ENCODE peak calls at places on chromosomes 13 and 19, in four cellular contexts. M, L, R and B are unnamed samples.
A peak's percentile ranks its signal among the peaks of the same experiment; 100 is the strongest.

GRCh38 chr19:57720878-57721277 is 6.5 kb downstream of the ZNF671 start:
- DNase-seq in M (no peak), L (no peak), R (no peak), B (no peak)

GRCh38 chr19:4088975-4089374 is 22.3 kb upstream of the ZBTB7A start:
- DNase-seq in M (no peak), L (no peak), R (no peak), B (peak; percentile 55)

GRCh38 chr13:81058916-81059290 is 718.0 kb upstream of the SPRY2 start:
- DNase-seq in M (no peak), L (no peak), R (no peak), B (no peak)

GRCh38 chr19:30719189-30719990 is 347.2 kb downstream of the ZNF536 start:
- DNase-seq in M (peak; percentile 48), L (no peak), R (peak; percentile 90), B (peak; percentile 3)

GRCh38 chr13:99196466-99197256 is 4.0 kb upstream of the UBAC2 start:
- DNase-seq in M (no peak), L (no peak), R (no peak), B (no peak)

GRCh38 chr13:32134241-32134801 is 102.7 kb downstream of the FRY start:
- DNase-seq in M (no peak), L (no peak), R (no peak), B (no peak)

GRCh38 chr19:40413291-40413994 is at the start of gene PRX:
- DNase-seq in M (peak; percentile 88), L (no peak), R (peak; percentile 72), B (peak; percentile 54)

GRCh38 chr19:2474232-2475017 is 1.5 kb upstream of the GADD45B start:
- DNase-seq in M (peak; percentile 92), L (peak; percentile 76), R (peak; percentile 95), B (peak; percentile 87)

GRCh38 chr13:91313103-91313502 is 34.4 kb upstream of the MIR17HG start:
- DNase-seq in M (no peak), L (peak; percentile 22), R (peak; percentile 16), B (peak; percentile 45)

GRCh38 chr19:14149509-14149994 is 13.2 kb upstream of the ASF1B start:
- DNase-seq in M (no peak), L (no peak), R (peak; percentile 77), B (no peak)

DNA sequence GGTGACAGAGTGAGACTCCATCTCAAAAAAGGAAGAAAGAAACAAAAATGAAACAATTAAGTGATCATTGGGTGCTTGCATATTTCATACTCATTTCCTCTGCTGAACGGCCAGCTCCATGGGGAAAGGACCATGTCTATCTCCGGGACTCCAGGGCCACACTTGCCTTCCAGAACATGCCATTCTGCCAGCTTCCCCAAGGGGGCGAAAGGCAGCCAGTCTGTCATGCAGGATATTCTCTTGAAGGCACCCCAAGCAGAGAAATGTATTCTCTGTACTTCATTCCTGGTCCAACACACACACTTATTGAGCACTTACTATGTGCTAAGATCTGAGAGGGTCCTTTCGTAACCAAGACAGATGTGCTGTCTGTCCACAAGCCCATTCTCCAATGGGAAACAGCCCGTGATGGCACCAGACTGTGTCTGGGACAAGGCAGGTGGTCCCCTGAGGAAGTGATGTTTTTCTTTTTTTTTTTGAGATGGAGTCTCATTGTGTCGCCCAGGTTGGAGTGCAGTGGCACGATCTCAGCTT is 10.2 kb upstream of the CARM1 start:
- DNase-seq in M (peak; percentile 78), L (peak; percentile 54), R (no peak), B (peak; percentile 40)
- TF ChIP-seq FOXJ3 in M (no peak), L (no peak), R (no peak), B (no peak)

GRCh38 chr19:23516266-23516665 is 121.0 kb upstream of the ZNF91 start:
- DNase-seq in M (no peak), L (no peak), R (no peak), B (no peak)
- TF ChIP-seq FOXJ3 in M (no peak), L (no peak), R (no peak), B (no peak)

DNA sequence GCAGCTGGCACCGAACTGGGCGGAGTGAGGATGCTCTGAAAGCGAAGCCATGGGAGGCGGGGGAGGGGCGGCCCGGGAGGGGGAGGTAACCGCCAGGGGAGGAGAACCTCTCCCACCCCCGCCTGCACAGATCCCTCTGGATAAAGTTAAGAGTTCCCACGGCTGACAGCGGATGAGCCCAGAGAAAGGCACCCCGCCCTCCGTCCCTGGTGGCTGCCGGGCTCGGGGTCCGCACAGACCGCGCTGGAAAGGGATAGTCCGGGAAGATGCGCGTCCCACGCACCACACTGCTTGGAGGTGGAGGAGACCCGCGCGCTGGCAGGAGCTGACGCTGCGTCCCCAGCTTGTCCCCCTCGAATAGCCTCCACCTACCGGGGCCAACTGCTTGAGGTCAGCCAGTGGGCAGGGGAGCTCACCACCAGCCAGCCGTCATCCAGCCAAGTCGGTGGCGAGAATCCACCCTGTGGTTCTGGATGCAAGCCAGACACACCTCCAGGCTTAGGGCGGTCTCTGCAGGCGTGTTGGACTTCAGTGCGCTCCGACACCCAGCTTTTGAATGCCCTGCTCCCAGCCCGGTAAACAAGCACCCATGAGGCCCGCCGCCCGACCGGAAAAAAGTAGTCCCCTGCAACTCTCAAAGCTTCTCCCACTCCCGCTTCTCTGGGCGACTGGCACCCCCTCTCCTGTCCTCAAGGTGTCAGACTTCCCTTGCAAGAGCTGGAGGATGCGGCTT is at the start of gene TRPC4:
- DNase-seq in M (peak; percentile 76), L (peak; percentile 12), R (peak; percentile 33), B (peak; percentile 30)
- TF ChIP-seq FOXJ3 in M (no peak), L (no peak), R (no peak), B (no peak)

DNA sequence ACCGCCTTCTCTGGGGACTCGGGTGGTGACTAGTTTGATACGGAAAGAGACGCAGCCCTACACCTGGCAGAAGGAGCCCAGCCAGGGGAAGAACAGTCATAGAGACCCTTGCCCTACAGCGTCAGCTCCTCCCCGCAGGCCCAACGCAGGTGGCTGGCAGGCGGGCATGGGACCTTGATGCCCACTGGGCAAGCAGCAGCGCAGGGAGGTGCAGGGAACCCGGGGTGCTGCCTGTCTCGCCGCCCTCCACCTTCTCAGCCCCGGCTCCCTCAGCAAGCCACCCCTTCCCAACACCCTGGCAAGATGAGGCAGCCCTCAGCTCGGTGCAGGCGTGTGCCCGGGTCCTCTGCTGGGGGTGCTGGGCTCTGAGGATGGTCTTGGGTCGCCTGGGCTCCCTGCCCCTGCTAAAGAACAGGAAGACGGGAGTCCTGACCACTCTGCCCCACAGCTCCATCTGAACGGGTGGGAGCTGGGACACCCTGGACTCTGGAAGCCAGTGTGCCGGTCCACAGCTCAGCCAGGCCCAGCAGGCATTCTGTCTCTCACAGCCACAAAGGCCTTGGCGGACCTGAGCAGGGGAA is 9.0 kb downstream of the MIER2 start:
- DNase-seq in M (no peak), L (no peak), R (no peak), B (no peak)
- TF ChIP-seq FOXJ3 in M (no peak), L (no peak), R (no peak), B (no peak)